ENCODE peak calls at places on chromosome 9, in eight cellular contexts. C is HCT116, L is IMR-90, W is tibial artery, A is left lung, H is WERI-Rb-1, X is epithelial cell of proximal tubule, Z is A549. R is an unnamed sample.

GRCh38 chr9:84371737-84372136 is 31.2 kb upstream of the SLC28A3 start:
- DNase-seq in C (no peak), L (peak), W (peak), A (peak), H (no peak), X (peak), Z (no peak), R (no peak)

GRCh38 chr9:120735415-120736126 is 21.3 kb upstream of the MEGF9 start:
- DNase-seq in C (no peak), L (peak), W (peak), A (peak), H (no peak), X (no peak), Z (no peak), R (no peak)

GRCh38 chr9:125815568-125815967 is 68.4 kb downstream of the PBX3 start:
- DNase-seq in C (peak), L (peak), W (no peak), A (no peak), H (no peak), X (peak), Z (no peak), R (no peak)

GRCh38 chr9:131701434-131701781 is 38.5 kb downstream of the RAPGEF1 start:
- DNase-seq in C (no peak), L (no peak), W (no peak), A (no peak), H (no peak), X (no peak), Z (no peak), R (no peak)

GRCh38 chr9:2570615-2571479 is 50.7 kb upstream of the VLDLR start:
- DNase-seq in C (peak), L (peak), W (peak), A (peak), H (no peak), X (peak), Z (peak), R (peak)

GRCh38 chr9:130785053-130785452 is 50.0 kb upstream of the ABL1 start:
- DNase-seq in C (no peak), L (no peak), W (no peak), A (no peak), H (no peak), X (no peak), Z (no peak), R (no peak)

GRCh38 chr9:123399803-123400378 is 43.9 kb downstream of the CRB2 start:
- DNase-seq in C (no peak), L (no peak), W (no peak), A (no peak), H (peak), X (no peak), Z (peak), R (no peak)

GRCh38 chr9:16825971-16826370 is 44.5 kb downstream of the BNC2 start:
- DNase-seq in C (no peak), L (peak), W (no peak), A (no peak), H (peak), X (no peak), Z (no peak), R (no peak)

GRCh38 chr9:19788152-19788551 is 685 bp downstream of the SLC24A2 start:
- DNase-seq in C (no peak), L (no peak), W (no peak), A (no peak), H (peak), X (no peak), Z (no peak), R (no peak)

GRCh38 chr9:113154471-113154870 is 3.7 kb downstream of the SLC31A2 start:
- DNase-seq in C (no peak), L (peak), W (peak), A (peak), H (peak), X (no peak), Z (no peak), R (no peak)

GRCh38 chr9:93085676-93086075 is 10.3 kb upstream of the CARD19 start:
- DNase-seq in C (no peak), L (no peak), W (no peak), A (peak), H (no peak), X (no peak), Z (no peak), R (no peak)

GRCh38 chr9:5876711-5877110 is 14.0 kb upstream of the MLANA start:
- DNase-seq in C (no peak), L (no peak), W (no peak), A (no peak), H (no peak), X (no peak), Z (no peak), R (no peak)

GRCh38 chr9:110101531-110102161 is 106.3 kb downstream of the C9orf152 start:
- DNase-seq in C (no peak), L (peak), W (no peak), A (no peak), H (peak), X (no peak), Z (no peak), R (no peak)

GRCh38 chr9:116377179-116377790 is 223.7 kb downstream of the PAPPA start:
- DNase-seq in C (peak), L (peak), W (no peak), A (no peak), H (no peak), X (peak), Z (peak), R (no peak)

GRCh38 chr9:17613723-17614122 is 34.9 kb downstream of the SH3GL2 start:
- DNase-seq in C (no peak), L (peak), W (no peak), A (no peak), H (no peak), X (peak), Z (no peak), R (no peak)

GRCh38 chr9:35161713-35162604 is at the start of gene UNC13B:
- DNase-seq in C (peak), L (peak), W (peak), A (peak), H (peak), X (peak), Z (peak), R (peak)

GRCh38 chr9:35164711-35165110 is 2.9 kb downstream of the UNC13B start:
- DNase-seq in C (no peak), L (peak), W (no peak), A (no peak), H (no peak), X (peak), Z (no peak), R (no peak)

GRCh38 chr9:35163413-35163812 is 1.6 kb downstream of the UNC13B start:
- DNase-seq in C (no peak), L (no peak), W (no peak), A (no peak), H (no peak), X (no peak), Z (no peak), R (no peak)

GRCh38 chr9:35158501-35159280 is 3.1 kb upstream of the UNC13B start:
- DNase-seq in C (no peak), L (no peak), W (no peak), A (no peak), H (no peak), X (no peak), Z (no peak), R (no peak)

DNA sequence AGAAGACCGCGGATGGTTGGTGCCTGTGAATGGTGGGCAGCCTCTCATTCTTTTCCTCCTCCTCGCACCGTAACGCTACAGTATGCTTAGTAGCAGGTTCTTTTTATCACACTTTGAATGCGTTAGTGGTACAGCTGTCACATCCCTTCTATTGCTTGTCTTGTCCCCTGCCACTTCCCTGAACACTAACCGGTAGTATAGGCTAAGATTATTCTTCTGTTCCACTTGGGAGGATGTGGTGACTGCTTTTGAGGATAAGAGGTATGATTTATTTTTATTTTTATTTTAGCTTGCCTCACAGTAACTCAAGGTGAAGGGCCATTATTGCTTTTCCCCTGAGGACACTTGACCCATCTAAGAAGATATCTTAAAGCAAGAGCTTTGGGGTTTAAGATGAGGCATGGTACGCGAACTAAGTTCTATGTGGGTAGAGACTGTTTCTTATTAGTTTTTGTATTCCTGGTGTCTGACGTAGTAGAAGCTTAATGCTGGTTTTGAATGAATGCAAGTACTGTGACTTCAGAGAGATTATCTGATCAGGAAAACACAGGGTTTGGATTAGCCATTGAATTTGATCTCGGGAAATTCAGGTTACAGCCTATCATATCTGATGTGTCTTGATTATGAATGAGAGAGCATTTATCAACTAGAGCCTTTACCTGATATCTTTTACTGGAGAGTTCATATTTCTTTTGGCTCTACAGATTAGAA is 951 bp downstream of the UNC13B start:
- DNase-seq in C (no peak), L (no peak), W (no peak), A (no peak), H (no peak), X (peak), Z (no peak), R (no peak)
- H3K4me3 ChIP-seq in C (peak), L (peak), W (peak), A (peak), H (peak), X (peak), Z (peak), R (peak)

GRCh38 chr9:128274245-128274644 is 1.6 kb downstream of the GOLGA2 start:
- DNase-seq in C (no peak), L (no peak), W (no peak), A (no peak), H (no peak), X (no peak), Z (no peak), R (no peak)

GRCh38 chr9:128271512-128271911 is 4.3 kb downstream of the GOLGA2 start:
- DNase-seq in C (no peak), L (no peak), W (no peak), A (no peak), H (no peak), X (no peak), Z (no peak), R (no peak)

GRCh38 chr9:128266868-128267590 is 8.8 kb downstream of the GOLGA2 start:
- DNase-seq in C (no peak), L (no peak), W (no peak), A (no peak), H (no peak), X (no peak), Z (no peak), R (no peak)

GRCh38 chr9:128275198-128276007 is at the start of gene GOLGA2:
- DNase-seq in C (peak), L (peak), W (no peak), A (no peak), H (no peak), X (no peak), Z (peak), R (no peak)

DNA sequence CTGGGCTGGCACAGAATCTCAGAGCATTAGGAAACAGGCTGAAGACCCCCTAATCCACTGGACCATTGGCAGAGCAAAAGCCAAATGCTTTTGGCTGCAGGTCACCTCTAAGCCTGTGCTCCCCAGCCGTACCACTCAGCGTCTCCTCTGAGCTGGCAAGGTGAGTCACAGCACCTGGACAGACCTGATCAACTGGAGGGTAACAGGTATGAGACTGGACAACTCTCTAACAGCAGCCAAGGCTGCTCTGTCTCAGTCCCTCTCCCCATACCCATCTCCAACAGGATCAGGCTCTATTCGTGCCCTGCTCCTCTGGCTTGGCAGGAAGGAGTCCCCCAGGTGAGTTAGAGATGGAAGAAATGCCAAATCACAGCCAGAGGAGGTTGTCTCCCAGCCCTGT is 4.7 kb downstream of the GOLGA2 start:
- DNase-seq in C (peak), L (no peak), W (no peak), A (no peak), H (no peak), X (no peak), Z (no peak), R (peak)
- TF ChIP-seq CTCF in C (no peak), L (no peak), W (no peak), A (no peak), H (no peak), X (no peak), Z (no peak), R (no peak)

DNA sequence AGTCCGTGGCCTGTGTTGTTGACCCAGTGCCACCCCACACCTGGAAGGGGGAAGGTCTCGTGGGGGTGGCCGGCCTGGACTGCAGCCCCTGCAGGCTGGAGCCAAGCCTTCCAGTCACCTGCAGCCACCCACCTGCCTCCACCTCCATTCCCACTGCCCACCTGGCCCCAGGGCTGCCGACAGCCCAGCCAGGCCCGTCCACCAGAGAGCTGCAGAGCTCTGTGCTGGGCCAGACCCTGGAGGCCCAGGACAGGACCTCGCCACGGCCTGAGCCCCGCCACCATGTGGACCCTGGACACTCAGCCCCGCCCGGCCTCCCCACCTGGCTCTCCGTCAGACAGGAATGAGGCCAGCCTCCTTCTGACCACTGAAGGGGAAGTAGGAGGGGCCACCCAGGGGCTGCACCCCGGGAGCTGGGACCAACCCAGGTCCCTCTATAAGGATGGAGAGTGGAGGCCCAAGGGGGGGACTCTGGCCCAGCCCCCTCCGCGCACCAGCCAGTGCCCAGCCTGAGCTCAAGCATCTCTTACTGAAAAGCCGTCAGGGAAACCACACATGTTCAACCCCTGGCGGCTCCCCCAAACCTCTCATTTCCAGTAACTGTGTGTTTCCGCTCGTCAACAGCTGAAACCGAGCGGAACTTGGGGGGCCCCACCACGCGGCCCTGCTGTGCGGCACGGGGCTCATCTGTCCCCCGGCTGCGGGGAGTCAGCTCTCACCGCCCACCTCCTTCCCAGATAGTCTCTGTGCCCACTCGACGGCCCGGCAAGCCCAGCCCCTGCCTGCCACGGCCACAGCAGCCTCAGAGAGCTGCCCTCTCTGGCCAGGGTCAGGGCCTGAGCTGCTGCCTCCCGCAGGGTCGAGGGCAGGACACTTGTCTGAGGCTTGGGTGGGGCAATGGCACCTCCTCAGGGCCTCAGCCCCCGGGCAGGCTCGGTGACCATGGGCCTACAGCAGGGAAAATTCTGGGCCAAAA is 12.8 kb downstream of the NOTCH1 start:
- DNase-seq in C (no peak), L (no peak), W (no peak), A (no peak), H (no peak), X (no peak), Z (no peak), R (no peak)
- H3K4me3 ChIP-seq in C (no peak), L (no peak), W (no peak), A (peak), H (no peak), X (no peak), Z (no peak), R (no peak)

GRCh38 chr9:4297795-4298254 is 2.0 kb downstream of the GLIS3 start:
- DNase-seq in C (no peak), L (peak), W (peak), A (peak), H (peak), X (no peak), Z (peak), R (no peak)

GRCh38 chr9:4298255-4299005 is 1.4 kb downstream of the GLIS3 start:
- DNase-seq in C (no peak), L (peak), W (peak), A (peak), H (peak), X (no peak), Z (peak), R (no peak)

GRCh38 chr9:4299006-4299795 is 667 bp downstream of the GLIS3 start:
- DNase-seq in C (no peak), L (peak), W (peak), A (peak), H (peak), X (no peak), Z (peak), R (no peak)

GRCh38 chr9:4296217-4296616 is 3.7 kb downstream of the GLIS3 start:
- DNase-seq in C (no peak), L (no peak), W (no peak), A (no peak), H (no peak), X (no peak), Z (peak), R (no peak)

DNA sequence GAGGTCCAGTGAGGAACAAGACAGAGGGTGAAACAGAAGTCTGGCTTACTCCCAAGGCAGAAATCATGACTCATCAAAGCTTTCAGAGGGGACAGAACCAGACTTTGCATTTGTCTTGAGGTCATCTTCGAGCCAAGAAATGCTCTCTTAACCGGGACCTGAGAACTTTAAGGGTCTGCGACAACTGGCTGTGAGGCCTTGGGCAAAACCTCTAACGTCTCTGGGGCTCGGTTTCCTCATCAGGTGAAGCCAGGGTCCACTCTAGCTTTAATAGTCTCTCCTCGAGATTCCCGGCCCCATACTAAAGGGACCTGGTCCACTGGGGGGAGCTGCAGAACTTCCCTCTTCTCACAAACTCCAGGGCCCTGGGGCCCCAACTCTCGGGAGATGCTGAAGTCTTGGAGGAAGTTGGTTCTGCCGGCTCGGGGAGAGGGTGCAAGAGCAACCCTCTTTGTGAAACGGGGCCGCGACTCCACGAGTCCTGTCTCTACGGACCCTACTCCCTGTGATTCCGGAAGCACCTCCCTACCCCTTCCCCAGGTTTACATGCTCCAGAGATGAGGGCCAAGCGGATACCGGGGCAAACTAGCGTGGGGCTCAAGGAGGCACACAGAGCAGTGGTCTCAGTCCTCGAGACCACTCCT is 2.6 kb downstream of the GLIS3 start:
- DNase-seq in C (peak), L (peak), W (peak), A (peak), H (peak), X (no peak), Z (peak), R (no peak)
- TF ChIP-seq CTCF in C (peak), L (peak), W (peak), A (peak), H (peak), X (peak), Z (peak), R (no peak)

DNA sequence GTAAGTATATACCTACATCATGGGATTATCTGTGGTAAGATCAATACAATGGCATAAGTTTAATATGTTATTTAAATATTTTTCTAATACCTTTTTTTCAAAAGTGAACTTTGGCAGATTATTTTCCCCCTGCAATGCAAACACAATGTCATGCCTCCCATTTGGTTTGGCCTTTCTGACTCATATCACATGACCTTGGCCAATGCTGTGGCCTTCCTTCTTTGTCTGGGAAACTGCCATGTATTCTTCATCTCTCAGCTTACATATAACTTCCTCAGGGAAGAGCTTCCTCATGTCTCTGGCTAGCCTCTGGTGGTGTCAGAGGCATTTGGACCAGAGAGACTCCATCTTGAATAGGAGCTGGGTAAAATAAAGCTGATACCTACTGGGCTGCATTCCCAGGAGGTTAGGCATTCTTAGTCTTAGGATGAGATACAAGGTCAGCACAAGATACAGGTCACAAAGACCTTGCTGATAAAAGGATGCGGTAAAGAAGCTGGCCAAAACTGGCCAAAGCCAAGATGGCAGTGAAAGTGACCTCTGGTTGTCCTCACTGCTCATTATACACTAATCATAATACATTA is 76.1 kb downstream of the C9orf153 start:
- DNase-seq in C (no peak), L (no peak), W (no peak), A (no peak), H (no peak), X (no peak), Z (no peak), R (no peak)
- H3K4me3 ChIP-seq in C (no peak), L (no peak), W (no peak), A (no peak), H (no peak), X (no peak), Z (no peak), R (no peak)

GRCh38 chr9:99012957-99013512 is 69.3 kb downstream of the COL15A1 start:
- DNase-seq in C (no peak), L (no peak), W (no peak), A (no peak), H (no peak), X (no peak), Z (no peak), R (no peak)
- TF ChIP-seq CTCF in C (no peak), L (peak), W (peak), A (no peak), H (peak), X (peak), Z (no peak), R (no peak)